ENCODE peak calls at places on chromosomes 13 and 19, in five cellular contexts. S, X, T, R and K are unnamed samples. For H3K9me3 and H3K4me1, the result is how much of the 10 kb centered on the place peaks cover.

GRCh38 chr13:48303331-48304131 is at the start of gene RB1:
- DNase-seq in S (peak), X (peak), T (peak), R (peak), K (peak)

GRCh38 chr19:2424686-2425621 is 2.4 kb downstream of the TIMM13 start:
- DNase-seq in S (no peak), X (peak), T (no peak), R (peak), K (no peak)

GRCh38 chr13:99608345-99608744 is 107.1 kb downstream of the TM9SF2 start:
- DNase-seq in S (no peak), X (no peak), T (no peak), R (no peak), K (no peak)

GRCh38 chr13:96052655-96053002 is 572 bp downstream of the UGGT2 start:
- DNase-seq in S (no peak), X (no peak), T (no peak), R (no peak), K (no peak)

GRCh38 chr19:53927745-53928144 is 18.7 kb downstream of the CACNG7 start:
- DNase-seq in S (no peak), X (no peak), T (no peak), R (no peak), K (no peak)

GRCh38 chr13:25372275-25373081 is 704 bp downstream of the ATP8A2 start:
- DNase-seq in S (no peak), X (no peak), T (no peak), R (no peak), K (no peak)

GRCh38 chr19:53079313-53079924 is 23.8 kb downstream of the ZNF160 start:
- DNase-seq in S (no peak), X (no peak), T (no peak), R (no peak), K (no peak)

GRCh38 chr19:3365447-3366103 is 808 bp upstream of the NFIC start:
- DNase-seq in S (peak), X (peak), T (peak), R (peak), K (peak)

GRCh38 chr19:5355076-5355475 is 14.5 kb upstream of the PTPRS start:
- DNase-seq in S (no peak), X (peak), T (no peak), R (no peak), K (no peak)

GRCh38 chr19:45492627-45493470 is 4.0 kb downstream of the RTN2 start:
- DNase-seq in S (peak), X (no peak), T (peak), R (peak), K (peak)

GRCh38 chr13:51800456-51800855 is 3.5 kb downstream of the DHRS12 start:
- DNase-seq in S (peak), X (no peak), T (no peak), R (no peak), K (no peak)

GRCh38 chr13:52447354-52447753 is 3.1 kb downstream of the VPS36 start:
- DNase-seq in S (no peak), X (no peak), T (no peak), R (no peak), K (no peak)

GRCh38 chr19:2805261-2805900 is 14.3 kb upstream of the ZNF554 start:
- DNase-seq in S (no peak), X (no peak), T (no peak), R (no peak), K (no peak)

GRCh38 chr19:19170053-19170945 is at the start of gene MEF2B:
- DNase-seq in S (peak), X (peak), T (peak), R (peak), K (peak)

GRCh38 chr13:89577301-89577700 is 1770.2 kb upstream of the MIR17HG start:
- DNase-seq in S (no peak), X (no peak), T (no peak), R (no peak), K (no peak)

GRCh38 chr19:19468424-19469050 is 46.8 kb downstream of the TSSK6 start:
- DNase-seq in S (no peak), X (no peak), T (no peak), R (no peak), K (no peak)

GRCh38 chr19:47428177-47428894 is 9.0 kb upstream of the MEIS3 start:
- DNase-seq in S (peak), X (no peak), T (peak), R (peak), K (peak)

GRCh38 chr13:22861958-22862466 is 318.8 kb upstream of the SGCG start:
- DNase-seq in S (no peak), X (no peak), T (no peak), R (no peak), K (no peak)

GRCh38 chr19:11767633-11768133 is 883 bp downstream of the ZNF441 start:
- DNase-seq in S (peak), X (peak), T (peak), R (peak), K (peak)

GRCh38 chr19:33093420-33094210 is 12.6 kb downstream of the GPATCH1 start:
- DNase-seq in S (no peak), X (no peak), T (no peak), R (no peak), K (no peak)

GRCh38 chr19:5287066-5287465 is 53.5 kb downstream of the PTPRS start:
- DNase-seq in S (no peak), X (no peak), T (no peak), R (no peak), K (no peak)

GRCh38 chr19:18610245-18610555 is 2.5 kb upstream of the TMEM59L start:
- DNase-seq in S (no peak), X (no peak), T (no peak), R (no peak), K (no peak)

GRCh38 chr13:106599875-106600797 is 32.2 kb upstream of the ARGLU1 start:
- DNase-seq in S (no peak), X (no peak), T (no peak), R (no peak), K (peak)

GRCh38 chr13:40420160-40420740 is 246.2 kb downstream of the FOXO1 start:
- DNase-seq in S (no peak), X (no peak), T (no peak), R (no peak), K (no peak)

GRCh38 chr13:97944396-97945029 is 9.0 kb upstream of the IPO5 start:
- DNase-seq in S (no peak), X (no peak), T (no peak), R (no peak), K (no peak)

GRCh38 chr13:96993660-96994029 is 631 bp downstream of the OXGR1 start:
- DNase-seq in S (no peak), X (no peak), T (no peak), R (no peak), K (no peak)

GRCh38 chr13:65468628-65469027 is 1761.5 kb downstream of the PCDH9 start:
- DNase-seq in S (no peak), X (no peak), T (no peak), R (no peak), K (no peak)

GRCh38 chr19:907183-907853 is 5.7 kb downstream of the R3HDM4 start:
- DNase-seq in S (no peak), X (peak), T (no peak), R (no peak), K (no peak)

GRCh38 chr13:35953537-35954206 is 177.5 kb downstream of the DCLK1 start:
- DNase-seq in S (peak), X (no peak), T (peak), R (peak), K (peak)

GRCh38 chr13:98972627-98973026 is 5.2 kb downstream of the DOCK9 start:
- DNase-seq in S (no peak), X (no peak), T (no peak), R (no peak), K (no peak)

GRCh38 chr13:39417643-39418042 is 185.3 kb downstream of the LHFPL6 start:
- DNase-seq in S (no peak), X (no peak), T (no peak), R (no peak), K (no peak)

GRCh38 chr13:77300176-77301141 is 26.4 kb downstream of the MYCBP2 start:
- DNase-seq in S (no peak), X (no peak), T (no peak), R (no peak), K (no peak)

GRCh38 chr13:113275387-113275786 is 21.7 kb upstream of the LAMP1 start:
- DNase-seq in S (peak), X (no peak), T (no peak), R (no peak), K (peak)

GRCh38 chr13:110319774-110320509 is 12.9 kb downstream of the COL4A2 start:
- DNase-seq in S (no peak), X (no peak), T (peak), R (no peak), K (no peak)

GRCh38 chr19:10226376-10227214 is 4.5 kb downstream of the S1PR2 start:
- DNase-seq in S (peak), X (no peak), T (peak), R (peak), K (peak)

GRCh38 chr19:33400856-33401682 is 27.6 kb downstream of the CEBPG start:
- DNase-seq in S (peak), X (peak), T (no peak), R (no peak), K (no peak)

GRCh38 chr19:15194938-15195337 is 5.9 kb downstream of the NOTCH3 start:
- DNase-seq in S (no peak), X (no peak), T (peak), R (no peak), K (no peak)

GRCh38 chr13:59609421-59609820 is 554.3 kb downstream of the DIAPH3 start:
- DNase-seq in S (no peak), X (no peak), T (no peak), R (no peak), K (no peak)

GRCh38 chr19:18879579-18880373 is 16.2 kb downstream of the CERS1 start:
- DNase-seq in S (peak), X (peak), T (no peak), R (no peak), K (peak)

DNA sequence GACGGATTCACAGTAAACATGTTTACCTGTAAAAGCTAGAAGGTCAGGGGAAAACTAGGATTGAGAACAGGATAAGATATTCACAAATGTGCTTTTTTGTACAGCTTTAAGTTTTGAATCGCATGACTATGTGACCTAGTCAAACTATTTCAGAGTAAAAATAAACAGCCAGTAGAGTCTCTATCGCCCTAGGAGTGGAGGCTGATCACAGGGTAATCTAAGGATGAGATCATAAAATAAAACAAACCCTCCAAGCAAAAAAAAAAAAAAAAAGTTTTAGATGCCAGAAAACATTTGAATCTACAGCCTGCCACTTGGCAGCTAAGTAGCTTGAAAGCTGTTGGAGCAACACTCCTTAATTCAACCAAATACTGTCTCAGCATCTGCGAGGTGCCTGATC is 26.8 kb downstream of the ZNF350 start:
- DNase-seq in S (no peak), X (no peak), T (no peak), R (no peak), K (no peak)
- H3K9me3 ChIP-seq in S (under half), X (under half), T (half or more), R (half or more), K (under half)

DNA sequence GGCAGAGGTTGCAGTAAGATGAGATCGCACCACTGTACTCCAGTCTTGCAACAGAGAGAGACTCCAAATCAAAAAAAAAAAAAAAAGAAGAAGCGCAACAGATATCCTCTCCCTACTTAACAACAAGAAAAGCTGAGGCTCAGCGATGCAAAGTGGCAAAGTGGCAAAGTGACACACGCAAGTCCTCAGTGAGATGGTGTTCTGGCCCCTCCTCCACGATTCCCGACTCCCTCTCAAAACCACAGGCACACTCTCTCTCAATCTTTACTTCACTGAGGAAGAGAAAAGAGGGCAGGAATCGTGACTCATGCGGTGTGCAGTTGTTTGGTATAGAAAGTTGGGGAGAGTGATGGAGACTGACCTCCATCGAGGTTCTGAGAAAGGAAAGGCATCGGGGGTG is 12.6 kb downstream of the FFAR2 start:
- DNase-seq in S (no peak), X (no peak), T (no peak), R (no peak), K (no peak)
- H3K4me1 ChIP-seq in S (under half), X (half or more), T (under half), R (under half), K (under half)

DNA sequence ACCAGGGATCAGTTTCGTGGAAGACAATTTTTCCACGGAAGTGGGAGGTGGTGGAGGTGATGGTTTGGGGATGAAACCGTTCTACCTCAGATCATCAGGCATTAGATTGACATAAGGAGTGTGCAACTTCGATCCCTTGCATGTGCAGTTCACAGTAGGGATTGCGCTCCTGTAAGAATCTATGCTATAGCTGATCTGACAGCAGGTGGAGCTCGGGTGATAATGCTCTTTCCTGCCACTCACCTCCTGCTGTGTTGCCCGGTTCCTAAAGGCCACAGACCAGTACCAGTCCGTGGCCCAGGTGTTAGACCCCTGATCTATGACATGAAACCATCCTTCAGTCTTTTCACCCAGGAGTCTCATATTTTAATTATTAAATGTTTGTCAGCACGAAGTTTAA is 4.0 kb downstream of the ZNF302 start:
- DNase-seq in S (no peak), X (no peak), T (no peak), R (no peak), K (no peak)
- H3K9me3 ChIP-seq in S (half or more), X (under half), T (under half), R (half or more), K (under half)

DNA sequence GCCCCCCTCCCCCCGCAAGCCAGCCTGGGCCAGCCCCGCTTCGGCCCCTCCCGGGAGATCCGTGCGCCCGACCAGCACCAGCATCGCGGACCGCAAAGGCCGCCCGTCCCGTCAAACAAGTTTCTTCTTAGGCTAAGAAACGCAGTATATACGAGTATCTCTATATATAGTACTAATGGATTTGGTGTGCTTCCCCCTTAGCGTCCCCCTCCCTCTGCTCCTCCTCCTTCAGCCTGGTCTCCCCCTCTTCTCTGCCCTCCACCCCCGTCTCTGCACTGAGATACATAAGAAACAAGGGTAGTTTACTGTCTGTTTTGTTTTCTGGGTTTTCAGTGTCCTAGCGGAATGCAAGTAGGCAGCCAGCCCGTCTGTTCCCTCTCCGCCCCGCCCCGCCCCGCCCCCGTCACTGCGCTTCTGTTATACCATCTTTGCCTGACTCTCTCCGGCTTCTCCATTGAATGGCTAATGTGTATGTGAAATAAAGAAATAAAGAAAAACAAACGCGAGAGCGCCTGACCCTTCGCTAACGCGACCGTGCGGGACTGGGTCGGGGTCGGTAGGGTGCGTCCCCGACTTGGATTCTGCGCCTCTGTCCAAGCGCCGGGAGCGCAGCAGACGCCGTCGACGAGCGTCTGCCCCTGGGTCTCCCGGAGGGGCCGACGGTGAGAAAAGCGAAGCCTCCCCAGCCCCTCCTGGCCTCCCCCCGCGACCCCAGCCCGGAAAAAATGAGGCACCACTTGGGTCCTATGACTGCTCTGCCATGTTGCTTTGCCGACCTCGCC is 4.2 kb downstream of the LYL1 start:
- DNase-seq in S (no peak), X (peak), T (no peak), R (no peak), K (peak)
- H3K4me1 ChIP-seq in S (under half), X (half or more), T (under half), R (half or more), K (under half)

GRCh38 chr19:40954573-40954972 is 36.5 kb upstream of the CYP2B6 start:
- DNase-seq in S (no peak), X (no peak), T (no peak), R (no peak), K (no peak)
- H3K9me3 ChIP-seq in S (under half), X (under half), T (under half), R (half or more), K (under half)

GRCh38 chr13:46663644-46664043 is 110.7 kb downstream of the LRCH1 start:
- DNase-seq in S (no peak), X (no peak), T (no peak), R (no peak), K (no peak)
- H3K4me1 ChIP-seq in S (under half), X (half or more), T (under half), R (half or more), K (under half)

GRCh38 chr19:57362997-57363705 is at the start of the genes TRAPPC2B and ZNF547:
- DNase-seq in S (peak), X (peak), T (peak), R (peak), K (peak)

GRCh38 chr19:57355916-57356315 is 4.8 kb downstream of the ZNF304 start:
- DNase-seq in S (no peak), X (no peak), T (no peak), R (no peak), K (no peak)

GRCh38 chr19:57362419-57362818 is 932 bp upstream of the TRAPPC2B start:
- DNase-seq in S (no peak), X (no peak), T (no peak), R (no peak), K (no peak)

GRCh38 chr19:57357406-57357805 is 5.9 kb upstream of the TRAPPC2B start:
- DNase-seq in S (no peak), X (no peak), T (no peak), R (no peak), K (no peak)

GRCh38 chr19:57359300-57359699 is 4.1 kb upstream of the TRAPPC2B start:
- DNase-seq in S (no peak), X (no peak), T (no peak), R (no peak), K (no peak)
- H3K9me3 ChIP-seq in S (under half), X (under half), T (half or more), R (half or more), K (under half)

GRCh38 chr19:17331254-17331558 is 3.4 kb downstream of the ANO8 start:
- DNase-seq in S (no peak), X (no peak), T (no peak), R (no peak), K (no peak)
- H3K4me1 ChIP-seq in S (under half), X (half or more), T (under half), R (under half), K (under half)